ENCODE peak calls at places on chromosomes 2 and 18, in nine cellular contexts. J, A, N, V, F, T, K, Z and E are unnamed samples.

GRCh38 chr2:45681675-45682074 is 30.2 kb downstream of the PRKCE start:
- DNase-seq in J (peak), A (no peak), N (no peak), V (peak), F (peak), T (peak), K (peak), Z (no peak), E (no peak)

GRCh38 chr2:109285244-109285651 is 156.2 kb downstream of the SH3RF3 start:
- DNase-seq in J (no peak), A (no peak), N (no peak), V (no peak), F (no peak), T (no peak), K (peak), Z (no peak), E (no peak)

GRCh38 chr18:62814114-62814759 is 98.9 kb downstream of the PHLPP1 start:
- DNase-seq in J (no peak), A (no peak), N (no peak), V (no peak), F (no peak), T (no peak), K (no peak), Z (no peak), E (no peak)

GRCh38 chr18:74529811-74530583 is 4.3 kb upstream of the CNDP1 start:
- DNase-seq in J (no peak), A (no peak), N (no peak), V (no peak), F (no peak), T (no peak), K (no peak), Z (no peak), E (no peak)

GRCh38 chr2:80531319-80531718 is 226.8 kb upstream of the LRRTM1 start:
- DNase-seq in J (no peak), A (no peak), N (no peak), V (no peak), F (no peak), T (no peak), K (no peak), Z (no peak), E (no peak)

GRCh38 chr2:74223941-74224770 is 25.7 kb downstream of the MTHFD2 start:
- DNase-seq in J (no peak), A (no peak), N (no peak), V (no peak), F (no peak), T (no peak), K (no peak), Z (no peak), E (no peak)

GRCh38 chr2:152483276-152483996 is 148.5 kb downstream of the FMNL2 start:
- DNase-seq in J (peak), A (no peak), N (no peak), V (no peak), F (no peak), T (peak), K (no peak), Z (no peak), E (no peak)

GRCh38 chr2:238999290-238999741 is 151.4 kb downstream of the TWIST2 start:
- DNase-seq in J (no peak), A (no peak), N (no peak), V (no peak), F (no peak), T (no peak), K (no peak), Z (no peak), E (no peak)

GRCh38 chr18:63881851-63882250 is 5.7 kb upstream of the SERPINB2 start:
- DNase-seq in J (no peak), A (no peak), N (no peak), V (no peak), F (no peak), T (no peak), K (no peak), Z (no peak), E (no peak)

GRCh38 chr2:205903549-205904129 is 182.3 kb downstream of the INO80D start:
- DNase-seq in J (no peak), A (no peak), N (peak), V (no peak), F (peak), T (no peak), K (peak), Z (no peak), E (no peak)